ENCODE peak calls at places on chromosomes 13 and 19, in seven cellular contexts. H, M, C, K, F, P and X are unnamed samples.

GRCh38 chr19:4980838-4981680 is 12.1 kb downstream of the KDM4B start:
- DNase-seq in F (no peak), K (no peak), C (no peak), M (peak; percentile 72), H (no peak), P (peak; percentile 27), X (no peak)

GRCh38 chr19:17055636-17056035 is 19.6 kb downstream of the HAUS8 start:
- DNase-seq in M (no peak), C (no peak), K (no peak), F (no peak), H (no peak), P (no peak), X (no peak)

GRCh38 chr19:14162871-14163297 is 26.5 kb upstream of the ASF1B start:
- DNase-seq in K (no peak), C (no peak), P (no peak), M (no peak), H (no peak), F (no peak), X (no peak)

GRCh38 chr19:46716013-46716671 is 772 bp downstream of the PRKD2 start:
- DNase-seq in M (peak; percentile 75), H (no peak), P (peak; percentile 44), F (no peak), C (no peak), K (no peak), X (no peak)

GRCh38 chr19:55279376-55279772 is 536 bp downstream of the HSPBP1 start:
- DNase-seq in H (no peak), K (no peak), F (no peak), M (no peak), C (no peak), P (no peak), X (no peak)

GRCh38 chr13:83877901-83878300 is 4.4 kb downstream of the SLITRK1 start:
- DNase-seq in M (peak; percentile 42), H (no peak), P (no peak), K (no peak), C (no peak), F (no peak), X (no peak)

GRCh38 chr13:27177852-27178251 is 6.2 kb upstream of the USP12 start:
- DNase-seq in C (no peak), K (no peak), P (no peak), F (no peak), M (peak; percentile 87), H (no peak), X (no peak)

GRCh38 chr13:45340422-45341033 is 455 bp downstream of the TPT1 start:
- DNase-seq in H (peak; percentile 58), M (peak; percentile 93), C (peak; percentile 77), F (peak; percentile 89), P (peak; percentile 76), K (no peak), X (no peak)

GRCh38 chr19:33520844-33521479 is 629 bp downstream of the PEPD start:
- DNase-seq in C (peak; percentile 33), K (no peak), F (no peak), P (no peak), H (no peak), M (peak; percentile 19), X (no peak)

GRCh38 chr19:47582320-47582909 is 9.5 kb upstream of the ZNF541 start:
- DNase-seq in P (no peak), H (no peak), C (no peak), F (no peak), K (no peak), M (no peak), X (no peak)

GRCh38 chr19:35247526-35248309 is 1.1 kb upstream of the LSR start:
- DNase-seq in K (peak; percentile 92), H (peak; percentile 95), P (peak; percentile 85), C (peak; percentile 87), M (peak; percentile 99), F (no peak), X (no peak)
- TF ChIP-seq EZH2 in K (no peak), H (no peak), P (no peak), C (no peak), M (no peak), F (peak; percentile 1), X (no peak)

GRCh38 chr19:3707868-3708206 is 347 bp upstream of the TJP3 start:
- DNase-seq in F (no peak), C (no peak), P (no peak), H (no peak), K (no peak), M (no peak), X (no peak)

GRCh38 chr19:3708207-3708931 is at the start of gene TJP3:
- DNase-seq in H (peak; percentile 65), M (peak; percentile 44), F (no peak), P (no peak), C (peak; percentile 75), K (no peak), X (no peak)

GRCh38 chr19:3712663-3713531 is 4.7 kb downstream of the TJP3 start:
- DNase-seq in H (peak; percentile 37), M (no peak), F (no peak), C (no peak), P (no peak), K (no peak), X (no peak)

GRCh38 chr19:3716147-3716668 is 8.0 kb downstream of the TJP3 start:
- DNase-seq in M (no peak), P (no peak), C (no peak), H (no peak), K (no peak), F (no peak), X (no peak)

GRCh38 chr19:3710265-3710812 is 2.2 kb downstream of the TJP3 start:
- DNase-seq in F (no peak), P (peak; percentile 67), M (peak; percentile 68), C (peak; percentile 90), H (peak; percentile 83), K (no peak), X (no peak)
- TF ChIP-seq POLR2AphosphoS5 in F (no peak), P (no peak), M (no peak), C (no peak), H (peak; percentile 58), K (no peak), X (no peak)

GRCh38 chr13:49587311-49587847 is 2.0 kb upstream of the RCBTB1 start:
- DNase-seq in H (no peak), P (no peak), K (no peak), M (no peak), F (no peak), C (peak; percentile 80), X (no peak)
- TF ChIP-seq EZH2 in H (no peak), P (no peak), K (no peak), M (no peak), F (no peak), C (no peak), X (no peak)

DNA sequence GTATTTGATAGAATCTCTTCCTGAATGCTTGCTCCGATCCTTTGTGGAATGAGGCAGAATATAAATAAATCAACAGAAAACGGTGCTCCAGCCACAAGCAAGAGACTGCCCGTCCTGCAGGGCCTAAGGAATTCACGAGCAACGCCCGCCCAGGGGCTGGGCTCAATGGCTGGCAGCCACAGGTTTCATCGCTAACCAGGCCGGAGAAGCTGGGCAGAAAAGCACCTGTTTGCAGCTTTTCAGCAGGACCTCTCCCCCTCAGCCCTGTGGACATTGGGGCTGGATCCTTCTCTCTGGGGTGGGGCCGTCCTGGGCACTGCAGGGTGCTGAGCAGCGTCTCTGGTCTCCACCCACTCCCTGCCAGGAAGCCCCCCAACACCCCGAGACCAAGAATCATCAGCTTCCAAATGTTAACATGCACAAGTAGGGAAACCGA is 102.5 kb downstream of the GADD45B start:
- DNase-seq in F (peak; percentile 76), C (no peak), K (no peak), P (no peak), M (peak; percentile 69), H (no peak), X (no peak)
- TF ChIP-seq POLR2AphosphoS5 in F (no peak), C (no peak), K (no peak), P (no peak), M (no peak), H (no peak), X (no peak)

DNA sequence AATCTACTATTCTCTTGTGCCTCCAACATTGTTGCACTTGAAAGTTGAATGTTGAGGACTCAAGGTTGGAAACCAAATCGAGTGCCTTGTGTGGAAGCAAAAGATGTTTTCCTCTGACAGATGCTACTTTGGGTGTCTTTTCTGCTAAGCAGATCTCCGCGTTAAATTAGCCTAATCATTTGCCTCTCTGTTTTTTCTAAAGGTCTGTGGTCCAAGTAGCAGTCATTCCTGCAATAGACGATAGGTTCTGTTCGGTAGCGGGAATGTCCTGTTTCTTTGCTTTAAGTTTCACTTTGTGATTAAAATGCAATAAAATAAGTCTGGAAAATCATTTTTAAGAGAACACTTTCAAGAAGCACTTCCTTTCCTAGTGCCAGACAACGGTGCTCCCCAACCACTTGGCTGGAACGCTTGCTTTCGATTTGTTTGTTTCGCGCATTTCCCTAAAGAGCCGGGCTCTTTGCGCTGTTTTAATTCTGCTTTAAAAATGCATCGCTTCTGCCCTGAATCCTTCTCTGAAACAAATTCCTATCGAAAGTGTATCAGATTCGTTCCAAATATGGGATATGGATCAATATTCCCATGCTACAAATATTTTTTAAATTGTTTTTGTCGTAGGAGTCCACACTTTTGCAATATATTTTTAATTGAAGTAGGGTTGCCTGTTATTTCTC is 14.1 kb downstream of the ZIC2 start:
- DNase-seq in K (no peak), C (no peak), H (no peak), M (peak; percentile 74), F (peak; percentile 55), P (no peak), X (no peak)
- TF ChIP-seq EZH2 in K (no peak), C (peak; percentile 55), H (no peak), M (peak; percentile 60), F (peak; percentile 78), P (no peak), X (no peak)

DNA sequence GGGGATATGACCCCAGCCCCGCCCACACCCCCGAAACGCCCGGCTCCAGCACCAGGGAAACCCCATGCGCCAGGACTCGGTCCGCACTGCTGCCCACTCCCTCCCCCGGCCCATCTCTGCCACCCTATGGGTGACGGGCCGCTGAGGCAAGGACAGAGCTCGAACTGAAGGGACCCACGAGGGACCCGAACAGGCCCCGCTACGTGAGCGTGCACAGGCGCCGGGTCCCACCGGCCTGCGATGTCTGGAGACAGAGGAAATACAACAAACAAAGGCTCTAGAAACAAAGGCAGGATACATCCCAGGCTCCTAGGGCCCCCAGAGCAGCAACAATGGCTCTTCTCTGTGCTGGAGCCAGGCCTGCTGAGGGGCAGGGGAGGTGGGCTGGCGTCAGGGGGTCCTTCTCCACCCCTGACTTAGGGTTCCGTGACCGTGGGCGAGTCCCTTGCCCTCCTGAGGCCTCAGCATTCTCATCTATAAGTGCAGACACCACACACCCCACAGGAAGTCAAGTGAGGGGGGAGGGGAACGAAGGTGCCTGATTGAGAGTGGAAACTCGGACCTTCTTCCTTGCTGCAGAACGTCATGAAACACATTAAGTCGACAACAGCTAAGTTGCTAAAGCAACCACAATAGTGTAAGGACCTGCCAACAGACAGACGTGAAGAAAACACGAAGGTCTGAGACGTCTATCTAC is 3.1 kb downstream of the ABHD17A start:
- DNase-seq in K (no peak), H (no peak), P (no peak), F (peak; percentile 49), C (no peak), M (no peak), X (no peak)
- TF ChIP-seq POLR2AphosphoS5 in K (no peak), H (no peak), P (no peak), F (no peak), C (no peak), M (no peak), X (no peak)